ENCODE peak calls at places on chromosomes 3 and 15, in ten cellular contexts. One of them, this sample, is unnamed.

GRCh38 chr3:104896624-104897023 is 470.1 kb upstream of the ALCAM start:
- DNase-seq in GM12865: no peak
- DNase-seq in kidney epithelial cell: no peak
- DNase-seq in heart right ventricle: no peak
- DNase-seq in adrenal gland: no peak
- DNase-seq in ovary: no peak
- DNase-seq in cardiac fibroblast: no peak
- DNase-seq in brain microvascular endothelial cell: no peak
- DNase-seq in left lung: no peak
- DNase-seq in AG04450: no peak
- DNase-seq in this sample: no peak

GRCh38 chr3:64161481-64161952 is 63.7 kb downstream of the PRICKLE2 start:
- DNase-seq in GM12865: peak; percentile 44
- DNase-seq in cardiac fibroblast: peak; percentile 29
- DNase-seq in AG04450: no peak
- DNase-seq in ovary: no peak
- DNase-seq in kidney epithelial cell: no peak
- DNase-seq in adrenal gland: no peak
- DNase-seq in left lung: no peak
- DNase-seq in brain microvascular endothelial cell: no peak
- DNase-seq in heart right ventricle: no peak
- DNase-seq in this sample: no peak

GRCh38 chr3:136752046-136752326 is 192 bp downstream of the STAG1 start:
- DNase-seq in AG04450: peak; percentile 16
- DNase-seq in ovary: no peak
- DNase-seq in heart right ventricle: no peak
- DNase-seq in kidney epithelial cell: no peak
- DNase-seq in brain microvascular endothelial cell: no peak
- DNase-seq in left lung: no peak
- DNase-seq in GM12865: no peak
- DNase-seq in cardiac fibroblast: no peak
- DNase-seq in adrenal gland: no peak
- DNase-seq in this sample: no peak

GRCh38 chr3:22045882-22046281 is 294.9 kb upstream of the ZNF385D start:
- DNase-seq in ovary: no peak
- DNase-seq in brain microvascular endothelial cell: no peak
- DNase-seq in adrenal gland: no peak
- DNase-seq in GM12865: no peak
- DNase-seq in left lung: no peak
- DNase-seq in kidney epithelial cell: no peak
- DNase-seq in heart right ventricle: no peak
- DNase-seq in AG04450: no peak
- DNase-seq in cardiac fibroblast: no peak
- DNase-seq in this sample: no peak

GRCh38 chr3:111928613-111929012 is 50.2 kb upstream of the ABHD10 start:
- DNase-seq in brain microvascular endothelial cell: no peak
- DNase-seq in GM12865: peak; percentile 1
- DNase-seq in heart right ventricle: no peak
- DNase-seq in ovary: no peak
- DNase-seq in adrenal gland: no peak
- DNase-seq in AG04450: no peak
- DNase-seq in cardiac fibroblast: no peak
- DNase-seq in kidney epithelial cell: no peak
- DNase-seq in left lung: no peak
- DNase-seq in this sample: no peak

GRCh38 chr3:139325551-139325950 is 18.3 kb upstream of the MRPS22 start:
- DNase-seq in left lung: no peak
- DNase-seq in heart right ventricle: no peak
- DNase-seq in kidney epithelial cell: no peak
- DNase-seq in brain microvascular endothelial cell: no peak
- DNase-seq in ovary: peak; percentile 6
- DNase-seq in adrenal gland: no peak
- DNase-seq in GM12865: no peak
- DNase-seq in cardiac fibroblast: no peak
- DNase-seq in AG04450: no peak
- DNase-seq in this sample: no peak

GRCh38 chr3:170108955-170109354 is 71.2 kb downstream of the GPR160 start:
- DNase-seq in cardiac fibroblast: no peak
- DNase-seq in AG04450: no peak
- DNase-seq in brain microvascular endothelial cell: no peak
- DNase-seq in left lung: no peak
- DNase-seq in heart right ventricle: no peak
- DNase-seq in ovary: no peak
- DNase-seq in kidney epithelial cell: no peak
- DNase-seq in GM12865: no peak
- DNase-seq in adrenal gland: no peak
- DNase-seq in this sample: no peak

GRCh38 chr15:89899303-89899946 is 5.6 kb upstream of the AP3S2 start:
- DNase-seq in AG04450: no peak
- DNase-seq in adrenal gland: no peak
- DNase-seq in heart right ventricle: no peak
- DNase-seq in cardiac fibroblast: no peak
- DNase-seq in GM12865: peak; percentile 30
- DNase-seq in left lung: no peak
- DNase-seq in kidney epithelial cell: no peak
- DNase-seq in brain microvascular endothelial cell: no peak
- DNase-seq in ovary: no peak
- DNase-seq in this sample: no peak

DNA sequence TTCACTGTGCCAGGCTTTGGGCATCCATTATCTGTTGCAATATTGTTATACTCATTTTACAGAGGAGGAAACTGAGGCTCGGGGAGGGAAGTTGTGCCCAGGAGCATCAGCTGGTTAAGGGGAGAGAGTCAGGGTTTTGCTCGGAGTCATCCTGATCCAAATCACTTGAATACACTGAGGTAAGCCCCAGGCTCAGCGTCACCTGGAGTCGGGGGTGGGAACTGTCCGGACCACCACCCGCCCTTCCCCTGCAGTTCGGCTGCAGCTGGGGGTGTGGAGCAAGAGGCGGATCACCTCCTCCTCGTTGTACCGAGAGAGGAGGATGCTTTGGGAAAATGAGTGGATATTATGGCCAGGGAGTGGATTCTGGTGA is 646 bp downstream of the HRH1 start:
- DNase-seq in GM12865: no peak
- DNase-seq in kidney epithelial cell: no peak
- DNase-seq in cardiac fibroblast: peak; percentile 40
- DNase-seq in left lung: no peak
- DNase-seq in adrenal gland: no peak
- DNase-seq in brain microvascular endothelial cell: no peak
- DNase-seq in AG04450: no peak
- DNase-seq in heart right ventricle: no peak
- DNase-seq in ovary: no peak
- DNase-seq in this sample: peak; percentile 49
- H3K4me3 ChIP-seq in GM12865: no peak overlapping the region
- H3K4me3 ChIP-seq in kidney epithelial cell: peak overlapping the region; percentile 76
- H3K4me3 ChIP-seq in cardiac fibroblast: peak overlapping the region; percentile 80
- H3K4me3 ChIP-seq in left lung: peak overlapping the region; percentile 48
- H3K4me3 ChIP-seq in adrenal gland: peak overlapping the region; percentile 52
- H3K4me3 ChIP-seq in brain microvascular endothelial cell: peak overlapping the region; percentile 75
- H3K4me3 ChIP-seq in AG04450: peak overlapping the region; percentile 85
- H3K4me3 ChIP-seq in heart right ventricle: peak overlapping the region; percentile 62
- H3K4me3 ChIP-seq in ovary: peak overlapping the region; percentile 62
- H3K4me3 ChIP-seq in this sample: peak overlapping the region; percentile 77

GRCh38 chr15:78917888-78918287 is 27.0 kb downstream of the CTSH start:
- DNase-seq in cardiac fibroblast: no peak
- DNase-seq in brain microvascular endothelial cell: no peak
- DNase-seq in adrenal gland: no peak
- DNase-seq in heart right ventricle: no peak
- DNase-seq in ovary: no peak
- DNase-seq in AG04450: no peak
- DNase-seq in left lung: no peak
- DNase-seq in GM12865: no peak
- DNase-seq in kidney epithelial cell: no peak
- DNase-seq in this sample: no peak

GRCh38 chr15:78910836-78911235 is 34.0 kb downstream of the CTSH start:
- DNase-seq in heart right ventricle: no peak
- DNase-seq in kidney epithelial cell: no peak
- DNase-seq in adrenal gland: no peak
- DNase-seq in AG04450: no peak
- DNase-seq in GM12865: no peak
- DNase-seq in brain microvascular endothelial cell: no peak
- DNase-seq in left lung: no peak
- DNase-seq in ovary: no peak
- DNase-seq in cardiac fibroblast: no peak
- DNase-seq in this sample: no peak

GRCh38 chr15:78913012-78913411 is 31.8 kb downstream of the CTSH start:
- DNase-seq in adrenal gland: no peak
- DNase-seq in GM12865: no peak
- DNase-seq in left lung: no peak
- DNase-seq in kidney epithelial cell: no peak
- DNase-seq in ovary: no peak
- DNase-seq in brain microvascular endothelial cell: no peak
- DNase-seq in cardiac fibroblast: no peak
- DNase-seq in heart right ventricle: no peak
- DNase-seq in AG04450: no peak
- DNase-seq in this sample: no peak

GRCh38 chr15:78915341-78916087 is 29.3 kb downstream of the CTSH start:
- DNase-seq in ovary: no peak
- DNase-seq in kidney epithelial cell: no peak
- DNase-seq in left lung: peak; percentile 74
- DNase-seq in AG04450: no peak
- DNase-seq in GM12865: no peak
- DNase-seq in brain microvascular endothelial cell: no peak
- DNase-seq in cardiac fibroblast: no peak
- DNase-seq in adrenal gland: no peak
- DNase-seq in heart right ventricle: no peak
- DNase-seq in this sample: peak; percentile 60

DNA sequence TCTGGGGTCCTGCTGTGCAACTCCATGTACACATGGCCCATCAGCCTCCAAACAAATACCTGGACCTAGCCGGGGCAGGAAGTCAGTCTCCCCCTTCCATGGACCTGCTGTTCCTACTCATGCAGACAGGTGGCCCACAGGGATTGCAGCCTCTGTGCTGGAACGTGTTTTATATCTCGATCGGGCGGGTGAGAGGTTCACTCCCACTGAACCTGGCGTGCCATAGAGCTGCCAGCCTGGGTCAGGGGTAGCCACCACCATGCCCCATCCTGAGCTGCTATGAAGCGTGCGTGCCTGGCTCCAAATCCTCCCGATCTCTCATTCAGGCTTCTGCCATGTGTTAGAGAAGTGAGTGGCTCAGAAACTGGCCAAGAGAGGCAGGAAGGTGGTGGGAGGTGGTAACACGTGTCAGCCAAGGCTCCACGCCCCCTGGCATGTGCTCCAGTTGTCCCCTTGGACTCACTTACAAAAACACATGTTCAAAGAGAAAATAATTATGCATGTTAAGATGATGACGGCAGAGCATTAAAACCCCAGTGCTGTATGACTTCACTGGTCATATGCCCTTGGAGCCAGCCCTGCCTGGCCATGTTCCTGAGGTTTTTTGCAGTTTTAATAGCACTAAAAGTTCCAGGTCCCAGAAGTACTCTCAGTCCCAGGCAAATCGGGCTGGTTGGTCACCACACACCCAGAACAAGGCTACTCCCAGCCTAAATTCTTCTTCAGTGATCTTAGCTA is 30.6 kb downstream of the CTSH start:
- DNase-seq in AG04450: no peak
- DNase-seq in brain microvascular endothelial cell: no peak
- DNase-seq in ovary: peak; percentile 69
- DNase-seq in heart right ventricle: no peak
- DNase-seq in GM12865: no peak
- DNase-seq in adrenal gland: no peak
- DNase-seq in kidney epithelial cell: no peak
- DNase-seq in left lung: no peak
- DNase-seq in cardiac fibroblast: no peak
- DNase-seq in this sample: peak; percentile 79
- TF ChIP-seq CTCF in AG04450: peak; percentile 49
- TF ChIP-seq CTCF in brain microvascular endothelial cell: peak; percentile 63
- TF ChIP-seq CTCF in ovary: peak; percentile 35
- TF ChIP-seq CTCF in heart right ventricle: peak; percentile 61
- TF ChIP-seq CTCF in GM12865: peak; percentile 20
- TF ChIP-seq CTCF in adrenal gland: peak; percentile 21
- TF ChIP-seq CTCF in kidney epithelial cell: peak; percentile 53
- TF ChIP-seq CTCF in left lung: no peak
- TF ChIP-seq CTCF in cardiac fibroblast: peak; percentile 57
- TF ChIP-seq CTCF in this sample: peak; percentile 54

GRCh38 chr15:25067725-25068309 is 113.0 kb downstream of the SNRPN start:
- DNase-seq in heart right ventricle: no peak
- DNase-seq in AG04450: no peak
- DNase-seq in adrenal gland: no peak
- DNase-seq in brain microvascular endothelial cell: no peak
- DNase-seq in cardiac fibroblast: no peak
- DNase-seq in kidney epithelial cell: no peak
- DNase-seq in ovary: no peak
- DNase-seq in left lung: no peak
- DNase-seq in GM12865: no peak
- DNase-seq in this sample: no peak

GRCh38 chr15:25072857-25073476 is 118.2 kb downstream of the SNRPN start:
- DNase-seq in cardiac fibroblast: no peak
- DNase-seq in brain microvascular endothelial cell: no peak
- DNase-seq in AG04450: no peak
- DNase-seq in heart right ventricle: no peak
- DNase-seq in GM12865: no peak
- DNase-seq in ovary: no peak
- DNase-seq in kidney epithelial cell: no peak
- DNase-seq in adrenal gland: no peak
- DNase-seq in left lung: no peak
- DNase-seq in this sample: no peak

GRCh38 chr15:25068696-25069095 is 113.9 kb downstream of the SNRPN start:
- DNase-seq in cardiac fibroblast: no peak
- DNase-seq in adrenal gland: no peak
- DNase-seq in heart right ventricle: no peak
- DNase-seq in AG04450: no peak
- DNase-seq in ovary: no peak
- DNase-seq in left lung: no peak
- DNase-seq in brain microvascular endothelial cell: no peak
- DNase-seq in GM12865: no peak
- DNase-seq in kidney epithelial cell: no peak
- DNase-seq in this sample: no peak

GRCh38 chr15:25066708-25067107 is 111.9 kb downstream of the SNRPN start:
- DNase-seq in heart right ventricle: no peak
- DNase-seq in cardiac fibroblast: no peak
- DNase-seq in brain microvascular endothelial cell: no peak
- DNase-seq in kidney epithelial cell: no peak
- DNase-seq in GM12865: no peak
- DNase-seq in AG04450: no peak
- DNase-seq in adrenal gland: no peak
- DNase-seq in left lung: no peak
- DNase-seq in ovary: no peak
- DNase-seq in this sample: no peak

DNA sequence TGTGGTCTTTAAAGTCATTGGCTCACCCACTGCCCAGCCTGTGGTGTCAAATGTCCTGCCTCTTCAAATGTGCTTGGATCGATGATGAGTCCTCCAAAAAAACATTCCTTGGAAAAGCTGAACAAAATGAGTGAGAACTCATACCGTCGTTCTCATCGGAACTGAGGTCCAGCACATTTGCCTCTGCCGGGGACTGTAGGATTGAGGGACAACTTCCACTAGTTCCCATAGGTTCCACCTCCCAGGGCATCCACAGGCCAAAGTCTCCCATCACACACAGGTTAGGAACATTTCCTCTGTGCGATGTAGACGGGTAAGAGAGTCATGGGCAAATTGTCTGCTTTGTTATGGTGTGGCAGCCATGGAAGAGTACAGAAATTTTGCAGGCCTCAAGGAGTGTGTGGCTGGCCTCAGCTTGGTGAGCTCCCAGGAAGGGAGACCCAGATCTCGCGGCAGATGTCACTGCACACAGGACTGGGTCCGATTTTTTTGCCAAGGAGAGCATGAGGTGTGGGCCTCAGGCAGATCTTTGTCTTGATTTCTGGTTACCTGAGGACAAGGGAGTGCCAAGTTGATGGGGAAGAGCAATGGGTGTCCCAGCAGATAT is 115.7 kb downstream of the SNRPN start:
- DNase-seq in heart right ventricle: no peak
- DNase-seq in left lung: no peak
- DNase-seq in AG04450: no peak
- DNase-seq in ovary: no peak
- DNase-seq in adrenal gland: no peak
- DNase-seq in kidney epithelial cell: no peak
- DNase-seq in GM12865: no peak
- DNase-seq in brain microvascular endothelial cell: no peak
- DNase-seq in cardiac fibroblast: no peak
- DNase-seq in this sample: no peak
- H3K4me3 ChIP-seq in heart right ventricle: no peak overlapping the region
- H3K4me3 ChIP-seq in left lung: no peak overlapping the region
- H3K4me3 ChIP-seq in AG04450: no peak overlapping the region
- H3K4me3 ChIP-seq in ovary: no peak overlapping the region
- H3K4me3 ChIP-seq in adrenal gland: no peak overlapping the region
- H3K4me3 ChIP-seq in kidney epithelial cell: no peak overlapping the region
- H3K4me3 ChIP-seq in GM12865: no peak overlapping the region
- H3K4me3 ChIP-seq in brain microvascular endothelial cell: no peak overlapping the region
- H3K4me3 ChIP-seq in cardiac fibroblast: no peak overlapping the region
- H3K4me3 ChIP-seq in this sample: no peak overlapping the region

GRCh38 chr3:15690250-15690649 is 88.7 kb downstream of the BTD start:
- DNase-seq in cardiac fibroblast: no peak
- DNase-seq in heart right ventricle: no peak
- DNase-seq in ovary: no peak
- DNase-seq in AG04450: no peak
- DNase-seq in GM12865: no peak
- DNase-seq in brain microvascular endothelial cell: no peak
- DNase-seq in kidney epithelial cell: no peak
- DNase-seq in left lung: no peak
- DNase-seq in adrenal gland: no peak
- DNase-seq in this sample: no peak

GRCh38 chr3:15694628-15695027 is 93.1 kb downstream of the BTD start:
- DNase-seq in brain microvascular endothelial cell: no peak
- DNase-seq in adrenal gland: no peak
- DNase-seq in heart right ventricle: no peak
- DNase-seq in left lung: no peak
- DNase-seq in kidney epithelial cell: no peak
- DNase-seq in GM12865: no peak
- DNase-seq in ovary: no peak
- DNase-seq in cardiac fibroblast: no peak
- DNase-seq in AG04450: no peak
- DNase-seq in this sample: no peak

DNA sequence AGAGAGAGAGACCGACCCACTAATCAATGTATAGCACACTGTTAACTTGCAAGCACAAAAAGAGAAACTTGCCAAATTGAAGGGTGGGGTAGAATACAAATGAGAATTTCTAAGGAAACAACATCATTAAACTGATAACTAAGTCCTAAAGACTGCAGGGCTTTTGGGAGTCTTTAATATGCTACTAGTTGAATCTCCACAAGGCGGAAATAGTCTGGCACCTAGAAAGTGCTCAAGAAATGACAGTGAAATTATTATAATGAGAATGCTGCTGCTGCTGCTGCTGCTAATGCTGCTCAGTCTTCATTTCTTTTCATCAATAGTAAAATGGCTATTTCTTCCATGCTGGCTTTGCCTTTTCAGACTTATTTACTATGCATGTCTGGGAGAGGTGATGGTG is 91.8 kb downstream of the BTD start:
- DNase-seq in brain microvascular endothelial cell: no peak
- DNase-seq in kidney epithelial cell: no peak
- DNase-seq in left lung: no peak
- DNase-seq in heart right ventricle: no peak
- DNase-seq in AG04450: no peak
- DNase-seq in cardiac fibroblast: peak; percentile 31
- DNase-seq in ovary: no peak
- DNase-seq in adrenal gland: no peak
- DNase-seq in GM12865: peak; percentile 4
- DNase-seq in this sample: no peak
- TF ChIP-seq CTCF in brain microvascular endothelial cell: peak; percentile 37
- TF ChIP-seq CTCF in kidney epithelial cell: no peak
- TF ChIP-seq CTCF in left lung: no peak
- TF ChIP-seq CTCF in heart right ventricle: no peak
- TF ChIP-seq CTCF in AG04450: no peak
- TF ChIP-seq CTCF in cardiac fibroblast: no peak
- TF ChIP-seq CTCF in ovary: no peak
- TF ChIP-seq CTCF in adrenal gland: no peak
- TF ChIP-seq CTCF in GM12865: no peak
- TF ChIP-seq CTCF in this sample: no peak

This sample was measured in fibroblast of mammary gland.